ENCODE peak calls at places on chromosomes 16 and 17, in five cellular contexts. T is lower lobe of right lung, G is WTC11, R is prostate gland, X is retinal pigment epithelial cell. F is an unnamed sample.

GRCh38 chr16:1073262-1073558 is 663 bp downstream of the SSTR5 start:
- DNase-seq in T (no peak), X (no peak), G (no peak), R (no peak), F (no peak)

GRCh38 chr16:66295761-66296546 is 70.5 kb upstream of the CDH5 start:
- DNase-seq in T (no peak), G (no peak), X (no peak), R (no peak), F (no peak)

GRCh38 chr16:17831330-17831729 is 360.6 kb upstream of the XYLT1 start:
- DNase-seq in G (peak), T (no peak), X (no peak), R (no peak), F (no peak)

GRCh38 chr17:58665946-58666857 is 25.6 kb downstream of the TEX14 start:
- DNase-seq in G (no peak), T (no peak), X (no peak), R (peak), F (no peak)

GRCh38 chr17:57900991-57901743 is 51.3 kb upstream of the MRPS23 start:
- DNase-seq in R (peak), T (peak), X (no peak), G (no peak), F (no peak)

GRCh38 chr17:54968954-54969400 is 412 bp downstream of the STXBP4 start:
- DNase-seq in G (no peak), R (peak), T (no peak), X (no peak), F (no peak)

GRCh38 chr17:59234631-59235030 is 14.3 kb downstream of the GDPD1 start:
- DNase-seq in R (no peak), T (no peak), X (no peak), G (no peak), F (no peak)

GRCh38 chr17:15121426-15121825 is 143.7 kb downstream of the PMP22 start:
- DNase-seq in X (peak), G (no peak), T (no peak), R (no peak), F (no peak)

GRCh38 chr16:2029350-2029749 is 2.6 kb downstream of the NHERF2 start:
- DNase-seq in T (no peak), G (no peak), X (no peak), R (no peak), F (no peak)

GRCh38 chr17:39867891-39868553 is at the start of gene ZPBP2:
- DNase-seq in R (no peak), X (no peak), T (no peak), G (no peak), F (peak)

GRCh38 chr17:61481421-61481820 is 29.2 kb downstream of the TBX4 start:
- DNase-seq in T (peak), G (no peak), X (no peak), R (no peak), F (no peak)

GRCh38 chr17:66511125-66511524 is 208.7 kb downstream of the PRKCA start:
- DNase-seq in R (no peak), T (no peak), X (no peak), G (no peak), F (no peak)

GRCh38 chr17:42518046-42518754 is 17.8 kb upstream of the NAGLU start:
- DNase-seq in T (peak), R (peak), G (no peak), X (peak), F (peak)

GRCh38 chr16:88495268-88495772 is 42.2 kb downstream of the ZFPM1 start:
- DNase-seq in T (no peak), X (no peak), G (no peak), R (no peak), F (no peak)

GRCh38 chr17:80426671-80427326 is 11.8 kb downstream of the ENDOV start:
- DNase-seq in T (peak), X (no peak), R (peak), G (peak), F (peak)

GRCh38 chr16:79051313-79051712 is 549.2 kb downstream of the MAF start:
- DNase-seq in G (no peak), X (no peak), R (no peak), T (no peak), F (no peak)

GRCh38 chr16:79049040-79049439 is 551.5 kb downstream of the MAF start:
- DNase-seq in T (no peak), X (no peak), G (no peak), R (no peak), F (no peak)

GRCh38 chr16:79050063-79050462 is 550.5 kb downstream of the MAF start:
- DNase-seq in G (no peak), R (peak), T (no peak), X (no peak), F (no peak)

GRCh38 chr16:79045191-79045590 is 555.3 kb downstream of the MAF start:
- DNase-seq in R (no peak), X (no peak), G (no peak), T (no peak), F (no peak)

DNA sequence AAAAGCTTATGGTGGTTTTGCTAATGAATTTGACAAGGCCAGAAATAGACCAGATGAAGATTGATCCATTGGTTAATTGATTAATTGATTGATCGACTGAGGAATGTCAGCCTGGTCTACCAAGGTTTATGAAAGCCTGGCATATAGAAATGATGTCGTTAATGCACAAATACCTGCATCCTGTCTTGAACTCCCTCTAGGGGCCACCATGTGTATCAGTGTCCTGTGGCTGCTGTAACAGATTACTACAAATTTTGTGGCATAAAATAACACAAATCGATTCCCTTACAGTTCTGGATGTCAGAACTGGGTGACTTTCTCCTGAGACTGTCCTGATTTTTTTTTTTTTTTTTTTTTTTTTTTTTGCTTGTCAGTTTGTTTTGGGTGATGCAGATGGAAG is 553.2 kb downstream of the MAF start:
- DNase-seq in X (no peak), G (no peak), T (no peak), R (no peak), F (no peak)
- TF ChIP-seq CTCF in X (peak), G (peak), T (peak), R (peak), F (peak)

GRCh38 chr17:35596530-35597233 is 9.6 kb downstream of the AP2B1 start:
- DNase-seq in X (no peak), G (peak), T (no peak), R (no peak), F (no peak)
- TF ChIP-seq CTCF in X (no peak), G (peak), T (no peak), R (no peak), F (no peak)

DNA sequence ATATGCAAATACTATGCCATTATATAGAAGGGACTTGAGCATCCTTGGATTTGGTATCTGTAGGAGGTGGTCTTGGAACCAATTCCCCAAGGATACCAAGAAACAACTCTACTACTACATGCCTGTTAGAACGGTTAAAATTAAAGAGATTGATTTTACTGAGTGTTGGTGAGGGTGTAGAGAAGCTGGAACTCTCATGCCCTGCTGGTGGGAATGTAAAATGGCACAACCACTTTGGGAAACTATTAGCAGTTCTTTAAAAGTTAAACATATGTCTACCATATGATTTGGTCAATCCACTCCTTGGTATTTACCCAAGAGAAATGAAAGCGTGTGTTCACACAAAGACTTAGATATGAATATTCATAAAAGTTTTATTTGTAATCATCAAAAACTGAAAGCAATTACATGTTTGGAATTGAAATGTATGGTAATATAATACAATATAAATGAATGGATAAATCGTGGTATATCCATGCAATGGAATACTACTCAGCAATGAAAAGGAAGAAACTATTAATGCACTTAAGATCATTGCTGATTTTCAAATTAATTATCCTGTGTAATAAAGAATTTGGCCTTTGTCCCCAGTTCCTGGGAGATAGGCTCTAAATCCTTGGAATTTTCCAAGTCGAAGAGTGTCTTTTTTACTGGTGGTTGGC is 7.8 kb downstream of the MFSD6L start:
- DNase-seq in T (no peak), X (no peak), G (no peak), R (no peak), F (no peak)
- TF ChIP-seq CTCF in T (no peak), X (no peak), G (no peak), R (no peak), F (no peak)

DNA sequence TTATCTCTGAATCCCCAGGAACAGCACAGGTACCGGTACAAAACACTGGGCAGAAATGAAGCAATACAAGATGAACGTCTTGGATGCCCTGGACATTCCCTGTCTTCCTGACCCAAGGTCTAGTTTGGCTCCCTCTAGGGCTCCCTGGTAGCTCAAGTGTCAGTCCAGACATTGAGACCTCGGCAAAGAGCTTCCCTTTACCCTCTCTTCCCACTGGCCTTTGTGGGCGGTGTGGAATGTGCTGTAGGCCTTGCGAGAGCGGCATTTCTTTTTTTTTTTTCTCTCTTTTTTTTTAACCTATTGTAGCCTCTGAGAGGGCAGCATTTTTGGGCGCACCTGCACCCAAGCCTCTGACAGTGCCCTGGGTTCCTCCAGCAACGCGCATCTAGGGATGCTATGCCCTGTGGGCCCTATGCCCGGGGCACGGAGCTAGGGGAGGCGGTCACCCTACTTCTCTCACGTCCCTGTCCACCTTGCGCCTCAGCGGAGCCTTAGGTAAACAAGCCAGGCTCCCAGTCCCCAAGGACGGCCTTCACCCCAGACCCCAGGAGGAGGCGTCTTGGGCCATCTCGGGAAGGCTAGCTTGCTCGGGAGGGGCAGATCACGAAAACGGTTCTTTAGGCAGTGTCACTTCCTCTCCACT is 1.2 kb upstream of the NFATC3 start:
- DNase-seq in R (no peak), X (no peak), T (peak), G (peak), F (no peak)
- TF ChIP-seq CTCF in R (no peak), X (peak), T (no peak), G (no peak), F (no peak)

GRCh38 chr17:28912281-28912937 is 9.5 kb upstream of the DHRS13 start:
- DNase-seq in T (peak), X (no peak), G (peak), R (no peak), F (no peak)
- TF ChIP-seq CTCF in T (peak), X (peak), G (peak), R (no peak), F (peak)

F was measured in upper lobe of right lung.